ENCODE peak calls at places on chromosomes 16 and 17, in ten cellular contexts. H is esophagus muscularis mucosa, B is left lung, I is right atrium auricular region, W is cardiac muscle cell, P is WERI-Rb-1, R is tibial artery, T is endothelial cell of umbilical vein, F is SK-N-SH, N is HL-60. J is an unnamed sample. For H3K27me3, the result is how much of the 10 kb centered on the place peaks cover.

GRCh38 chr16:1054660-1055556 is 17.6 kb upstream of the SSTR5 start:
- DNase-seq in H (no peak), B (peak), I (no peak), W (peak), P (peak), R (no peak), T (peak), F (peak), N (peak), J (no peak)

GRCh38 chr17:37146578-37147119 is 197.9 kb downstream of the AATF start:
- DNase-seq in H (no peak), B (no peak), I (no peak), W (no peak), P (no peak), R (no peak), T (no peak), F (peak), N (no peak), J (no peak)

GRCh38 chr17:61487161-61487654 is 35.0 kb downstream of the TBX4 start:
- DNase-seq in H (no peak), B (no peak), I (no peak), W (no peak), P (peak), R (no peak), T (no peak), F (peak), N (no peak), J (no peak)

GRCh38 chr17:48047741-48048320 is 328 bp upstream of the NFE2L1 start:
- DNase-seq in H (peak), B (peak), I (peak), W (peak), P (peak), R (peak), T (peak), F (peak), N (peak), J (peak)

GRCh38 chr16:77805403-77805802 is 17.0 kb downstream of the VAT1L start:
- DNase-seq in H (no peak), B (no peak), I (no peak), W (no peak), P (no peak), R (no peak), T (no peak), F (peak), N (no peak), J (no peak)

GRCh38 chr16:51048544-51048943 is 102.5 kb downstream of the SALL1 start:
- DNase-seq in H (no peak), B (no peak), I (no peak), W (peak), P (no peak), R (no peak), T (no peak), F (no peak), N (no peak), J (no peak)

GRCh38 chr17:49996121-49996494 is 1.1 kb upstream of the DLX3 start:
- DNase-seq in H (no peak), B (no peak), I (no peak), W (no peak), P (peak), R (no peak), T (no peak), F (no peak), N (no peak), J (no peak)

GRCh38 chr16:26697826-26698225 is 368.9 kb upstream of the C16orf82 start:
- DNase-seq in H (peak), B (no peak), I (no peak), W (no peak), P (no peak), R (no peak), T (no peak), F (no peak), N (no peak), J (no peak)

GRCh38 chr17:44899074-44899782 is at the start of gene EFTUD2:
- DNase-seq in H (peak), B (peak), I (peak), W (peak), P (peak), R (peak), T (peak), F (peak), N (peak), J (peak)

GRCh38 chr16:4109250-4109736 is 6.9 kb downstream of the ADCY9 start:
- DNase-seq in H (no peak), B (no peak), I (no peak), W (no peak), P (no peak), R (no peak), T (no peak), F (no peak), N (no peak), J (no peak)

GRCh38 chr17:42363767-42364585 is 24.3 kb downstream of the STAT3 start:
- DNase-seq in H (no peak), B (no peak), I (peak), W (peak), P (no peak), R (no peak), T (peak), F (no peak), N (no peak), J (no peak)

GRCh38 chr16:22948603-22949368 is 134.8 kb downstream of the HS3ST2 start:
- DNase-seq in H (peak), B (peak), I (peak), W (peak), P (peak), R (peak), T (peak), F (peak), N (peak), J (no peak)

GRCh38 chr17:38463451-38463858 is 35.2 kb downstream of the ARHGAP23 start:
- DNase-seq in H (no peak), B (no peak), I (no peak), W (no peak), P (no peak), R (peak), T (no peak), F (no peak), N (no peak), J (no peak)

GRCh38 chr16:66286527-66286926 is 80.0 kb upstream of the CDH5 start:
- DNase-seq in H (no peak), B (peak), I (no peak), W (no peak), P (no peak), R (no peak), T (no peak), F (no peak), N (no peak), J (no peak)

GRCh38 chr17:12667299-12667958 is 1.7 kb downstream of the MYOCD start:
- DNase-seq in H (no peak), B (no peak), I (no peak), W (peak), P (peak), R (no peak), T (peak), F (peak), N (peak), J (peak)

GRCh38 chr17:79740413-79740812 is 9.7 kb downstream of the ENPP7 start:
- DNase-seq in H (no peak), B (no peak), I (no peak), W (peak), P (no peak), R (no peak), T (peak), F (peak), N (no peak), J (no peak)
- H3K27me3 ChIP-seq in H (under half), B (under half), I (under half), W (under half), P (under half), R (half or more), T (under half), F (under half), N (under half), J (under half)

GRCh38 chr17:6413073-6413472 is 21.8 kb downstream of the AIPL1 start:
- DNase-seq in H (no peak), B (no peak), I (no peak), W (peak), P (no peak), R (no peak), T (peak), F (peak), N (peak), J (no peak)
- TF ChIP-seq CTCF in H (no peak), B (peak), I (no peak), W (peak), P (peak), R (peak), T (peak), F (peak), N (peak), J (peak)

GRCh38 chr16:15773964-15774363 is 82.9 kb downstream of the MYH11 start:
- DNase-seq in H (no peak), B (no peak), I (no peak), W (peak), P (no peak), R (no peak), T (no peak), F (no peak), N (no peak), J (no peak)
- H3K27me3 ChIP-seq in H (under half), B (under half), I (under half), W (half or more), P (under half), R (under half), T (under half), F (under half), N (under half), J (under half)

DNA sequence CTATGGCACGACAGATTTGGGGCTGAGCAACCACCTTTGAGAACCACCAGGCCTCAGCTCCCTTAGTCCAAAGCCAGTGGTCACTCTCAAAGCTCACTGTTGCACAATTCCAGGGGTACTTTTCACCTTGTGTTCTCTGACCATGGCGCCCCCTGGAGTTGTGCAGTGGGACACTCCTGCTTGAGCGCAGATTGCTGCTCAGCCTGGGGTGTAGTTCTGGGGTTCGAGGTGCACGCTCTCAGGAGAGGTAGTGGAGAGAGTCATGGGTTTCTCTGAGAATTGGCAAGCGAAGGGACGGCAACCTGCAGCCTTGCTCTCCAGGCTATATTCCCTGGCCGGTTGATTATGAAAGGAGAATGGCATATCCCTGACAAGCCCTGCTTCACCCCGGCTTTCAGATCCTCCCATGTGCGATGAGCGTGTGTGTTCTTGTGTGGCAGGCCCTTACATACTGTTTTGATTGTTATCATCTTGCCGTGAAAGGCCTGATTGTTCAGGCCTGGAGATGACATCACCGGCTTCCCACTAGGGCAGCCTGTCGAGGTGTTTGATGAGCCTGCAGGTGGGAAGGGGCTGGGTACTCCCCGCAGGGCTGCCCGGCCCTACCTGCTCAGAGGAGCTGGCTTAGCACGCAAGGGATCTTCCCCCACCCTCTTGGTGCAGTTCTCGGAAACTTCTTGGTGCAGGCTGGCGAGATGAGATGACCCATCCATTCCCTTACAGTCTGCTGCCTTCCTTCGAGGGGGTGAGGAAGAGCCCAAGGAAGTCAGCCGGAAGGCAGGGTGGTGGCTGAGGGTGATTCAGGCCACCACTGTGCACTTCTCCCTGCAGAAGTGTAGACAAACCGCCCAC is 431.2 kb downstream of the SLC39A11 start:
- DNase-seq in H (no peak), B (no peak), I (no peak), W (no peak), P (no peak), R (no peak), T (no peak), F (peak), N (no peak), J (no peak)
- TF ChIP-seq CTCF in H (no peak), B (no peak), I (no peak), W (peak), P (peak), R (no peak), T (no peak), F (peak), N (no peak), J (peak)